ENCODE peak calls at places on chromosomes 4 and X, in ten cellular contexts. L, D, Z, T, Q, G, Y, X, U and H are unnamed samples.

GRCh38 chr4:155639674-155640529 is 26.7 kb upstream of the GUCY1A1 start:
- DNase-seq in X (no peak), Z (no peak), Y (no peak), Q (no peak), G (no peak), U (no peak), L (no peak), D (no peak), T (no peak), H (no peak)

GRCh38 chr4:162952232-162952631 is 214.5 kb downstream of the NAF1 start:
- DNase-seq in G (no peak), T (no peak), Q (no peak), U (no peak), Y (no peak), L (no peak), X (peak), D (no peak), Z (peak), H (no peak)

GRCh38 chr4:72319596-72319995 is 249.4 kb downstream of the ADAMTS3 start:
- DNase-seq in Q (no peak), X (peak), T (no peak), G (peak), L (no peak), Y (no peak), Z (no peak), D (no peak), U (no peak), H (peak)

GRCh38 chrX:11932423-11932822 is 174.4 kb downstream of the MSL3 start:
- DNase-seq in L (no peak), G (no peak), U (no peak), D (no peak), T (no peak), Y (no peak), Q (no peak), Z (no peak), X (no peak), H (no peak)

GRCh38 chr4:183987987-183988392 is 82.9 kb downstream of the STOX2 start:
- DNase-seq in X (peak), Q (no peak), T (no peak), U (peak), G (peak), L (peak), Y (no peak), D (peak), Z (peak), H (no peak)

GRCh38 chrX:114924423-114924822 is 93.0 kb downstream of the IL13RA2 start:
- DNase-seq in T (no peak), G (peak), X (no peak), D (no peak), U (no peak), Y (no peak), Z (no peak), L (no peak), Q (no peak), H (no peak)

GRCh38 chr4:2251795-2252529 is 9.9 kb downstream of the MXD4 start:
- DNase-seq in T (no peak), Q (peak), G (no peak), Z (no peak), D (no peak), X (no peak), U (no peak), L (peak), Y (peak), H (no peak)

GRCh38 chr4:156192033-156192432 is 238.4 kb upstream of the CTSO start:
- DNase-seq in X (no peak), U (no peak), G (no peak), D (no peak), T (no peak), Y (no peak), L (no peak), Z (no peak), Q (no peak), H (no peak)

GRCh38 chrX:9464435-9465371 is at the start of gene TBL1X:
- DNase-seq in G (peak), Y (peak), D (peak), X (no peak), Q (no peak), Z (no peak), T (peak), L (no peak), U (peak), H (peak)

GRCh38 chr4:6855692-6856297 is 53.8 kb upstream of the TBC1D14 start:
- DNase-seq in Z (no peak), U (no peak), G (peak), L (no peak), Q (no peak), D (peak), X (no peak), Y (no peak), T (no peak), H (peak)

GRCh38 chrX:123159403-123159802 is 24.7 kb upstream of the GRIA3 start:
- DNase-seq in T (no peak), U (no peak), D (no peak), L (no peak), X (no peak), G (no peak), Q (no peak), Z (no peak), Y (no peak), H (no peak)

GRCh38 chr4:152138451-152138850 is 377.6 kb upstream of the GATB start:
- DNase-seq in L (no peak), Y (no peak), U (no peak), D (no peak), X (no peak), T (no peak), G (no peak), Z (no peak), Q (peak), H (peak)

GRCh38 chrX:68175569-68175968 is 257.7 kb downstream of the OPHN1 start:
- DNase-seq in G (peak), T (no peak), X (peak), U (no peak), Q (no peak), Z (no peak), D (no peak), Y (no peak), L (no peak), H (no peak)

GRCh38 chrX:37685452-37686347 is at the start of gene XK:
- DNase-seq in T (peak), G (peak), Q (no peak), Z (peak), L (no peak), Y (peak), U (peak), X (peak), D (peak), H (peak)

DNA sequence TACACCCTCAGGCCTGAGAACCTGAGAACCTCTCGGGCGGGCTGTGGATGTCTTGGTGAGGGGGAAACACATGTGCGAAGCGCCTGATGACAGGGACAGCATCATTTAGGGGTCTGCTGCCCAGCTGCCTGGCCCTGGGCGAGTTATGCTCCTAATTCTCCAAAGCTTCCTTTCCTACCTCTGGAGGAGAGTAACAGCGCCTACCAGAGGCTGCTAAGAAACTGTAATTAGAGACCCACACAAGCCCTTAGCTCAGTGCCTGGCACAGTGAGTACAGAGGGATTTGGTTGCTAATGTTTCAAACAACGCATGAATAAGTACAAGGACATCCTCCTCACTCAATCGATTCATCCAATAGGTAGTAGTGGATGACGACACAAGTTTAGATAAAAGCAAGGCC is 40.4 kb downstream of the BCOR start:
- DNase-seq in T (no peak), Q (no peak), G (no peak), Z (no peak), L (no peak), D (no peak), X (no peak), U (no peak), Y (no peak), H (no peak)
- TF ChIP-seq CTCF in T (no peak), Q (no peak), G (no peak), Z (peak), L (no peak), D (no peak), X (no peak), U (no peak), Y (no peak), H (no peak)

GRCh38 chr4:188295899-188296298 is 156.7 kb downstream of the TRIML1 start:
- DNase-seq in X (peak), L (no peak), G (peak), Y (no peak), U (no peak), T (no peak), Z (no peak), D (no peak), Q (no peak), H (no peak)

GRCh38 chr4:188297873-188298272 is 158.6 kb downstream of the TRIML1 start:
- DNase-seq in D (no peak), L (no peak), T (no peak), U (no peak), G (peak), Y (no peak), X (peak), Q (no peak), Z (no peak), H (no peak)

DNA sequence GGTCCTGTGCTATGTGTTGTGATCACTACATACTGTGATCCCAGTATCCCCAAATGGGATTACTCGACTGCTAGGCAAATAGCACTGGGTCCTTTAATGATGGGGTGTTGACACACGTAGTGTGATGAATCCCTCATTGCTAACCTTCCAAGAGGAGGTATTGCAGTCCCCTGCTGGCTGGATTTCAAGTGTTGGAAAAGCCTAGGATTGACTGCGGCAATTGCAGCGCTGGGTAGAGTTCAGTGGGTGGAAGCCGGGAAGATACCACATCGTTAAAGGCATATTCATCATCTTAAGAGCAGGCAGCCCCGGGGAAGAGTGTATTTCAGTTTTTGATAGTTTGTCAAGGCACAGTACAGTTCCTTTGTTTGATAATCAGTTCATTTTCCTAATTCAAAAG is 159.9 kb downstream of the TRIML1 start:
- DNase-seq in Q (no peak), L (no peak), Y (no peak), G (peak), X (no peak), U (no peak), T (no peak), Z (no peak), D (no peak), H (no peak)
- TF ChIP-seq CTCF in Q (no peak), L (no peak), Y (no peak), G (no peak), X (no peak), U (no peak), T (no peak), Z (no peak), D (no peak), H (no peak)

GRCh38 chr4:150591904-150592303 is 10.0 kb downstream of the MAB21L2 start:
- DNase-seq in U (no peak), T (no peak), G (no peak), X (no peak), D (no peak), Z (no peak), L (no peak), Q (no peak), Y (no peak), H (no peak)

GRCh38 chr4:150589174-150589573 is 7.2 kb downstream of the MAB21L2 start:
- DNase-seq in Z (no peak), U (no peak), G (no peak), X (no peak), L (no peak), T (no peak), Q (no peak), D (no peak), Y (no peak), H (no peak)

GRCh38 chr4:150591284-150591874 is 9.4 kb downstream of the MAB21L2 start:
- DNase-seq in L (no peak), U (no peak), Q (no peak), Z (no peak), Y (no peak), D (peak), X (no peak), G (no peak), T (no peak), H (no peak)

GRCh38 chr4:150598906-150599305 is 17.0 kb downstream of the MAB21L2 start:
- DNase-seq in T (no peak), Y (no peak), U (no peak), D (no peak), L (no peak), Q (no peak), X (no peak), Z (no peak), G (no peak), H (no peak)

GRCh38 chr4:150593996-150594395 is 12.0 kb downstream of the MAB21L2 start:
- DNase-seq in D (peak), Y (no peak), X (no peak), U (no peak), L (no peak), Z (no peak), Q (no peak), T (no peak), G (peak), H (no peak)
- TF ChIP-seq CTCF in D (peak), Y (no peak), X (no peak), U (no peak), L (no peak), Z (peak), Q (no peak), T (no peak), G (peak), H (no peak)

GRCh38 chr4:61202100-61202637 is 2.0 kb downstream of the ADGRL3 start:
- DNase-seq in Z (no peak), X (peak), U (peak), Y (peak), G (peak), T (peak), Q (no peak), D (no peak), L (no peak), H (no peak)
- TF ChIP-seq CTCF in Z (no peak), X (no peak), U (no peak), Y (no peak), G (peak), T (no peak), Q (no peak), D (no peak), L (no peak), H (no peak)

DNA sequence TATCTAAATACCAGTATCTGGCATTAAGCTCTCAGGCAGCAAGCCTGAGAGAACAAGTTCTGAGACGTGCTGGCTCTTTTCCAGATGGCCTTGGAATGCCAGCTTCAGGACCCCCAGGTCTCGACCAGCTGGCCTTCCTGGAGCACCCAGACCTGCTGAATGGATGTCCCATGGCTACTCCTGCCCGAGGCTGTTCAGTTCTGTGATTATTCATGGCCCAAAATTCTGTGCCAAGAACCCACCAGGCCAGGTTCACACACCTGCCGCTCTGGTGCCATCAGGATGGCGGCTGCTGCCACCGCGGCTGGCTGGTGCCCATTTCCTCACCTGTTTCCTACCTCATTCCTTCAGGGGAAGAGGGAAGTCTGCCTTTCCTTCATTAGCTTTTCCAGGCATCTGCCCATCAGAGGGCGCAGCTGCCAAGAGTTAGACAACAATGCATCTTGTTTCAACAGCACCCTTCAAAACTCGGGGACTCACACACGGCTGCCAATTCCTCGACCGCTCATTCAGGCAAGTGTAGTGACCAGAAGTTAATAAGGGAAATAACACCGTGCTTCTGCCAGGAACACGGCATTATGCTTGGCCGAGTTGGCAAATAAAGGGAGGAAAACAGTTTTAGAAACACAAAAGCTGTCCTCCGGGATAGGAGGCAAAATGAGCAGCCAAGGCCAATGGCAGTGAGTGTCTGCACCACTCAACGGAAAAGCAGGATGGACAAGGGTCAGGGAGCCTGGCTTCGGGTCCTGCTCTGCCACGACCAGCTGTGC is 173.8 kb downstream of the NSUN7 start:
- DNase-seq in X (no peak), L (no peak), T (no peak), Q (no peak), D (no peak), U (no peak), Z (no peak), G (no peak), Y (peak), H (no peak)
- TF ChIP-seq CTCF in X (no peak), L (no peak), T (no peak), Q (no peak), D (no peak), U (no peak), Z (no peak), G (no peak), Y (no peak), H (no peak)

GRCh38 chrX:153968754-153969124 is 2.9 kb downstream of the HCFC1 start:
- DNase-seq in X (no peak), L (no peak), Y (peak), T (no peak), D (no peak), Z (no peak), U (no peak), G (no peak), Q (no peak), H (peak)

GRCh38 chrX:153969904-153970397 is 1.7 kb downstream of the HCFC1 start:
- DNase-seq in X (peak), U (peak), Y (peak), L (no peak), Q (no peak), Z (no peak), D (no peak), T (no peak), G (peak), H (no peak)

GRCh38 chrX:153970398-153971123 is 1.1 kb downstream of the HCFC1 start:
- DNase-seq in Z (no peak), G (peak), Y (peak), D (peak), U (peak), T (no peak), Q (no peak), X (peak), L (no peak), H (no peak)

GRCh38 chrX:153968255-153968654 is 3.4 kb downstream of the HCFC1 start:
- DNase-seq in Z (no peak), X (no peak), L (no peak), Y (peak), U (no peak), T (no peak), G (no peak), D (no peak), Q (no peak), H (no peak)

DNA sequence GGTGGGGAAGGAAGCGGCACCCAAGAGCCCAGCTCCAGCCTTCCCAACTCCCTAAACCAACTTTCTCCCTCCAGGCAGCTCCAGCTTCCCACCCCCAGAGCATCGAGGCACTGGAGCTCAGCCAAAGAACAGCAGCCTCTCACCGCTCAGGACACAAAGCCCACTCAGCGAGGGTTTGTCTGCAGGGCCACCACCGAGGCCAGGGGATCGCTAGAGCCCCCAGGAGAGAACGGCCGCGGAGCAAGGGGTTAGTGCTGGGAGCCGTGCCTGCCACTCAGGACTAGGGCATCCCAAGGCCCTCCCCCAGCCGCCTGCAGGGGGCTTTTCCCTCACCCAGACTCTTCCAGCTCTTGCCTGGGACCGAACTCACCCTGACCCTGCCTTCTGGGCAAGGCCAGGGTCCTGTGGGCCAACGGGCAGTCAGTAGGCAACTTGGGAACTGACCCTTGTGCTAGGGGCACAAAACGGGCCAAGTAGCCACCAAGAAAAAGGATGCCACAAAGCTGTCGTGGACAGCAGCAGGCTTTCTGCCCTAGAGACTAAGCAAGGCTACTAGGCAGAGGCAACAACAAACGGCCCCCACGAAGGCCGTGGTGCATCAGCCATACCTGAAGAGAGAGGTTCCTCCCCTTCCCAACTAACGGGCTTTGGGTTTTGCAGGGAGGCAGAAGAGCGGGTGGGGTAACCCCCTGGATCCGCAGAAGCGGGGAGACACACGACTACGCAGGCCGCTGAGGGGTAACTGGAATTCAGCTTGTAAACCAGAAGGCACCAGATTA is 2.3 kb downstream of the HCFC1 start:
- DNase-seq in X (no peak), Q (no peak), Z (no peak), L (no peak), Y (peak), U (no peak), G (no peak), D (no peak), T (no peak), H (no peak)
- TF ChIP-seq CTCF in X (no peak), Q (no peak), Z (no peak), L (no peak), Y (no peak), U (peak), G (no peak), D (no peak), T (peak), H (no peak)

GRCh38 chrX:17878028-17878670 is 17.1 kb upstream of the RAI2 start:
- DNase-seq in Q (no peak), X (peak), L (no peak), D (no peak), U (no peak), G (no peak), Z (no peak), T (no peak), Y (no peak), H (no peak)

DNA sequence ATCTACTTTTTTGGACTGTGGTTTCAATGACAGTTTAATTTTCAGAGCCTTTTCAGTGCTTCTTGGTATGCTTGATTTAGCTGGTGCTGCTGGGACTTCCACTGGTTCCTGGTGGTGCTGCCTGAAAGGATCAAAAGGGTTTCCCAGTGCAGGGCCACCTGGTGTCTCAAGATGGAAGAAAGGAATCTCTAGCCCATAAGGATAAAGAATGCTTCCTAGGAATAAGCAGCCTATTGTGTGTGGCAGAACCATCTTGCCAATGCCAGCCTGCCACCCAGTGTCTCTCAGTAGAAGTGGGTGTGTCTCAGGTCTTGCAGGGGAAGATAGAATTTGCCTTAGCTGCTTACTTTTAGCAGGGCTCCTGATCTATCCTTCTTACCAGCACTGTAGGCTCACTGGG is 15.0 kb upstream of the RAI2 start:
- DNase-seq in Z (peak), Q (no peak), U (no peak), G (no peak), L (no peak), D (no peak), X (no peak), T (no peak), Y (no peak), H (no peak)
- TF ChIP-seq CTCF in Z (no peak), Q (peak), U (no peak), G (no peak), L (no peak), D (no peak), X (no peak), T (no peak), Y (no peak), H (no peak)

DNA sequence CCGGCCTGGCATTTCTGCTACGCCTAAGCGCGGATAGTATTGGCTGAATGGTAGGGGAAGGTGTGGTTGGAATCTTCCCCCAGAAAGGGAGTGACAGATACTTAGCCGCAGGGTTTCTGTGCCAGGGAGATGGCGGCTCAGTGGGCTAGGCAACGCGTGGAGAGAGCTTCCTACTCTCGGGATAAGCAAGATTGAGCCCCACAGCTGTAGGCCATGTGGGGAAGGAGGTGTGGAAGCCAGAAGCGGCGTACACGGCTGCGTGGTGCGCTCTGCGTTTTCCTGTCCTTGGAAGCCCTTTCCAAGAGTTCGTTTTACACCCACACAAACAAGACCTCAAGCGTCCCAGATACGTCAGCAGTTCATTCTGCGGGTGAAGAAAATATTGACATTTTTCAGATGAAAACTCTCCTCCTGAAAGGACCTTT is 376 bp upstream of the GPAT3 start:
- DNase-seq in Z (peak), Q (no peak), X (peak), Y (peak), G (peak), T (no peak), U (peak), D (no peak), L (no peak), H (peak)
- TF ChIP-seq CTCF in Z (no peak), Q (no peak), X (no peak), Y (no peak), G (no peak), T (no peak), U (no peak), D (no peak), L (no peak), H (no peak)